ENCODE peak calls at places on chromosomes 11 and 22, in four cellular contexts. O is IMR-90, Q is mesenchymal stem cell, L is neuronal stem cell. H is an unnamed sample.

GRCh38 chr11:84022221-84022620 is 736.1 kb upstream of the CCDC90B start:
- DNase-seq in Q (peak; percentile 55), O (no peak), L (peak; percentile 72), H (no peak)

GRCh38 chr11:120034881-120035620 is 102.9 kb downstream of the TRIM29 start:
- DNase-seq in Q (no peak), L (no peak), O (no peak), H (no peak)

GRCh38 chr11:4480577-4481539 is 1.6 kb upstream of the OR52K1 start:
- DNase-seq in Q (no peak), L (no peak), O (no peak), H (peak; percentile 65)

GRCh38 chr11:86947541-86947940 is 7.7 kb downstream of the FZD4 start:
- DNase-seq in Q (no peak), O (peak; percentile 81), L (no peak), H (peak; percentile 55)

GRCh38 chr11:134119094-134119493 is 50.2 kb downstream of the JAM3 start:
- DNase-seq in L (no peak), O (peak; percentile 86), Q (peak; percentile 67), H (peak; percentile 62)

GRCh38 chr22:32044913-32045312 is 1.9 kb downstream of the SLC5A1 start:
- DNase-seq in Q (no peak), L (no peak), O (no peak), H (no peak)

GRCh38 chr11:94504689-94505293 is 7.5 kb upstream of the C11orf97 start:
- DNase-seq in Q (peak; percentile 62), L (peak; percentile 44), O (peak; percentile 68), H (peak; percentile 89)

GRCh38 chr11:102846292-102846691 is 2.9 kb upstream of the MMP3 start:
- DNase-seq in O (peak; percentile 16), L (no peak), Q (no peak), H (peak; percentile 33)

GRCh38 chr11:96197801-96198465 is 145.1 kb downstream of the MAML2 start:
- DNase-seq in Q (no peak), O (no peak), L (no peak), H (no peak)

GRCh38 chr22:38034278-38034882 is 22.8 kb upstream of the PICK1 start:
- DNase-seq in L (peak; percentile 43), O (peak; percentile 91), Q (peak; percentile 93), H (peak; percentile 23)

GRCh38 chr11:114180301-114181055 is 115.7 kb upstream of the NNMT start:
- DNase-seq in L (no peak), Q (peak; percentile 22), O (no peak), H (peak; percentile 23)

GRCh38 chr11:72224587-72225410 is at the start of gene INPPL1:
- DNase-seq in O (no peak), L (no peak), Q (peak; percentile 55), H (peak; percentile 63)

GRCh38 chr11:16881074-16881709 is 133.0 kb downstream of the PLEKHA7 start:
- DNase-seq in O (peak; percentile 13), L (no peak), Q (no peak), H (no peak)

GRCh38 chr11:104705475-104706195 is 192.6 kb downstream of the CASP12 start:
- DNase-seq in L (no peak), O (peak; percentile 18), Q (peak; percentile 39), H (no peak)

GRCh38 chr11:65572356-65573043 is at the start of gene FAM89B:
- DNase-seq in O (peak; percentile 77), Q (peak; percentile 88), L (no peak), H (peak; percentile 93)

GRCh38 chr22:31343235-31344191 is 2.6 kb downstream of the PATZ1 start:
- DNase-seq in Q (peak; percentile 43), O (peak; percentile 26), L (peak; percentile 74), H (peak; percentile 84)

GRCh38 chr11:93757924-93758865 is 16.7 kb downstream of the C11orf54 start:
- DNase-seq in Q (no peak), O (no peak), L (no peak), H (peak; percentile 85)

GRCh38 chr11:25453471-25453870 is 878.5 kb upstream of the ANO3 start:
- DNase-seq in O (no peak), Q (no peak), L (no peak), H (no peak)

GRCh38 chr11:86069408-86070086 is 663 bp upstream of the PICALM start:
- DNase-seq in Q (peak; percentile 95), L (no peak), O (peak; percentile 97), H (peak; percentile 87)

GRCh38 chr11:100459791-100460190 is 227.3 kb upstream of the ARHGAP42 start:
- DNase-seq in Q (no peak), O (no peak), L (no peak), H (no peak)

GRCh38 chr22:27828214-27828587 is 26.6 kb upstream of the MN1 start:
- DNase-seq in Q (no peak), L (no peak), O (no peak), H (no peak)

GRCh38 chr11:898160-898517 is 12.5 kb downstream of the CHID1 start:
- DNase-seq in L (no peak), Q (peak; percentile 26), O (peak; percentile 11), H (no peak)

GRCh38 chr11:66720899-66721470 is 8.0 kb downstream of the SPTBN2 start:
- DNase-seq in Q (no peak), L (no peak), O (no peak), H (no peak)

GRCh38 chr11:36452987-36453386 is 57.1 kb downstream of the TRAF6 start:
- DNase-seq in L (no peak), O (no peak), Q (no peak), H (no peak)

GRCh38 chr11:88704505-88704904 is 361.3 kb downstream of the GRM5 start:
- DNase-seq in Q (no peak), L (peak; percentile 8), O (peak; percentile 5), H (no peak)

GRCh38 chr11:66438009-66438503 is 592 bp downstream of the MRPL11 start:
- DNase-seq in O (no peak), Q (no peak), L (no peak), H (no peak)

GRCh38 chr22:26748845-26749244 is 91.5 kb downstream of the MIAT start:
- DNase-seq in Q (no peak), L (no peak), O (no peak), H (no peak)

GRCh38 chr22:24543679-24544243 is 11.2 kb downstream of the GUCD1 start:
- DNase-seq in O (no peak), Q (no peak), L (no peak), H (no peak)

GRCh38 chr11:76206327-76207081 is at the start of gene WNT11:
- DNase-seq in Q (peak; percentile 43), O (no peak), L (peak; percentile 76), H (peak; percentile 37)

GRCh38 chr11:64796757-64797541 is 6.1 kb downstream of the MAP4K2 start:
- DNase-seq in Q (no peak), O (no peak), L (no peak), H (no peak)

GRCh38 chr11:9462172-9462799 is 1.5 kb downstream of the ZNF143 start:
- DNase-seq in O (peak; percentile 25), Q (peak; percentile 45), L (no peak), H (peak; percentile 70)

GRCh38 chr22:39935622-39936021 is 24.6 kb upstream of the TMA7B start:
- DNase-seq in O (no peak), L (no peak), Q (no peak), H (no peak)

GRCh38 chr11:6206456-6207180 is 1.3 kb downstream of the C11orf42 start:
- DNase-seq in L (no peak), Q (peak; percentile 13), O (no peak), H (no peak)

GRCh38 chr11:303359-303758 is 4.0 kb upstream of the IFITM5 start:
- DNase-seq in O (no peak), L (no peak), Q (no peak), H (no peak)

GRCh38 chr11:122604626-122605025 is 50.9 kb upstream of the UBASH3B start:
- DNase-seq in O (no peak), L (no peak), Q (no peak), H (no peak)

GRCh38 chr22:28810839-28811491 is 10.6 kb upstream of the XBP1 start:
- DNase-seq in O (no peak), Q (no peak), L (no peak), H (no peak)

GRCh38 chr22:26464312-26464711 is 19.3 kb downstream of the HPS4 start:
- DNase-seq in O (no peak), L (no peak), Q (no peak), H (peak; percentile 91)

GRCh38 chr22:49290286-49290685 is 537.4 kb downstream of the BRD1 start:
- DNase-seq in L (no peak), O (no peak), Q (no peak), H (no peak)

GRCh38 chr22:49291169-49291568 is 536.5 kb downstream of the BRD1 start:
- DNase-seq in O (no peak), L (no peak), Q (no peak), H (no peak)

GRCh38 chr22:49289822-49290221 is 537.9 kb downstream of the BRD1 start:
- DNase-seq in O (no peak), Q (no peak), L (no peak), H (no peak)

GRCh38 chr22:49291781-49292180 is 535.9 kb downstream of the BRD1 start:
- DNase-seq in L (no peak), O (no peak), Q (no peak), H (no peak)

DNA sequence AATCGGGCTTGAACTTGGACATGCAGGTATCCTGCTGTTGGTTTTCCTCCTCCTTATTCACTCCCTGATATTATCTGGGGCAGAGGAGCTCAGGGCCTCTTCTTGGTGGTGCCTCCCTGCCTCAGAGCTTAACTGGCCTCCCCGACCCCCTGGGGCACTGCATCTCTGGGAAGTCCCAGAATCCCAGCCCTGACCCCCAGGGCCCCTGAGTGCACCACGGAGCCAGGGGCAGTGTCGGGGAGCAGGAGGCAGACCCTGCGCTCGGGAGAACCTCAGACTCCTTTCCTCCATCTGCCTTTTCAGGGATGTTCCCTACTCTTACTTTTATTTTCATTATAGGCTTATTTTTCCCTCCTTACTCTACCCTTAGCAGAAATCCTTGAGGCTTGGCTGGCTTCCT is 537.0 kb downstream of the BRD1 start:
- DNase-seq in L (no peak), Q (no peak), O (no peak), H (no peak)
- H4K91ac ChIP-seq in L (no peak overlapping the region), Q (no peak overlapping the region), O (no peak overlapping the region), H (no peak overlapping the region)

DNA sequence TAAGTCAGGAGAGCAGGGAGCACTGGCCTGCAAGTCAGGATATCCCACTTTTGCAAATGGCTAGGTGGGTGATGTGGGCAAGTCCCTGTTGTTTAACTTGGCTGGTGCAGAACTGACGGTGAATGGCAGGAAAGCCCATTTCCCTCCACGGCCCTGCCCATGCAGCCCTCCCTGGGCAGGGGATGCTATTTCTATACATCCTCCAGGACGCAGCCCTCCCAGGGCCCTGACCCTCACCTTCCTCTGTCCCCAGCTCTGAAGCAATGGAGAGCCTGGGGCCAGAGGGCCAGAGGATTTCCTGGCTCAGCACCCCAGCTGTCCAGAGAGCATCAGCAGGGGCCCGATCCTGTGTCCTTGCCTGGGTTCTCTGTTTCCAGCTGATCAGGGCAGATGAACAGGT is 91.3 kb downstream of the TSPAN18 start:
- DNase-seq in O (no peak), Q (no peak), L (no peak), H (no peak)
- H4K91ac ChIP-seq in O (no peak overlapping the region), Q (no peak overlapping the region), L (no peak overlapping the region), H (no peak overlapping the region)

GRCh38 chr11:61487342-61488025 is 21.1 kb upstream of the LRRC10B start:
- DNase-seq in O (no peak), L (no peak), Q (no peak), H (no peak)

GRCh38 chr11:61488651-61489291 is 19.8 kb upstream of the LRRC10B start:
- DNase-seq in L (no peak), Q (peak; percentile 40), O (no peak), H (peak; percentile 93)

GRCh38 chr11:61491736-61492395 is 16.7 kb upstream of the LRRC10B start:
- DNase-seq in L (no peak), Q (no peak), O (no peak), H (no peak)

GRCh38 chr11:61486779-61487178 is 21.8 kb upstream of the LRRC10B start:
- DNase-seq in O (no peak), Q (no peak), L (no peak), H (no peak)

GRCh38 chr11:61489833-61490585 is 18.5 kb upstream of the LRRC10B start:
- DNase-seq in L (no peak), Q (peak; percentile 24), O (peak; percentile 10), H (no peak)
- H4K91ac ChIP-seq in L (no peak overlapping the region), Q (peak overlapping the region; percentile 25), O (no peak overlapping the region), H (peak overlapping the region; percentile 71)

GRCh38 chr11:81267246-81267645 is 1466.4 kb downstream of the FAM181B start:
- DNase-seq in L (no peak), O (no peak), Q (no peak), H (no peak)
- H4K91ac ChIP-seq in L (no peak overlapping the region), O (no peak overlapping the region), Q (no peak overlapping the region), H (no peak overlapping the region)